ENCODE peak calls at places on chromosomes 5 and 9, in eight cellular contexts. I is ELR; T is neural crest cell; D is NCI-H345; A is CD8-positive, alpha-beta memory T cell; U is BJ; V is T-helper 1 cell; N is amniotic stem cell. M is an unnamed sample.

GRCh38 chr5:91151947-91152346 is 231.2 kb downstream of the ARRDC3 start:
- DNase-seq in U (no peak), A (no peak), N (peak; percentile 75), T (no peak), V (no peak), I (peak; percentile 68), D (no peak), M (peak; percentile 90)

GRCh38 chr9:109001275-109001676 is 12.0 kb downstream of the CTNNAL1 start:
- DNase-seq in T (no peak), D (no peak), V (no peak), A (no peak), N (no peak), U (peak; percentile 80), I (peak; percentile 97), M (peak; percentile 93)

GRCh38 chr9:12794024-12794799 is 19.4 kb downstream of the LURAP1L start:
- DNase-seq in A (no peak), N (no peak), V (no peak), I (no peak), D (no peak), U (no peak), T (no peak), M (peak; percentile 61)

GRCh38 chr5:3361811-3362605 is 233.6 kb upstream of the IRX1 start:
- DNase-seq in A (no peak), I (no peak), D (no peak), T (no peak), U (no peak), N (no peak), V (no peak), M (no peak)

GRCh38 chr5:176736271-176736965 is 73.9 kb upstream of the UNC5A start:
- DNase-seq in D (no peak), V (no peak), A (no peak), I (no peak), U (no peak), N (no peak), T (no peak), M (no peak)

GRCh38 chr5:1176473-1177391 is 24.7 kb upstream of the SLC6A19 start:
- DNase-seq in N (no peak), A (no peak), V (no peak), D (no peak), U (no peak), T (no peak), I (no peak), M (no peak)

GRCh38 chr5:154315196-154315595 is 124.7 kb downstream of the GALNT10 start:
- DNase-seq in V (no peak), D (no peak), N (no peak), T (no peak), I (no peak), A (no peak), U (no peak), M (no peak)

GRCh38 chr5:172708183-172708505 is 62.9 kb downstream of the DUSP1 start:
- DNase-seq in T (no peak), D (no peak), N (no peak), I (no peak), U (no peak), A (no peak), V (no peak), M (no peak)

GRCh38 chr9:70073756-70074155 is 30.1 kb downstream of the MAMDC2 start:
- DNase-seq in I (no peak), U (no peak), V (no peak), N (no peak), D (no peak), T (no peak), A (no peak), M (no peak)

GRCh38 chr9:7760014-7760415 is 39.6 kb downstream of the DMAC1 start:
- DNase-seq in A (no peak), D (no peak), V (no peak), T (no peak), U (no peak), I (no peak), N (no peak), M (no peak)

GRCh38 chr9:108551030-108551964 is 304.5 kb downstream of the ACTL7B start:
- DNase-seq in D (no peak), V (no peak), N (peak; percentile 84), A (no peak), I (peak; percentile 94), T (no peak), U (peak; percentile 65), M (peak; percentile 96)

GRCh38 chr9:137445930-137446431 is 4.8 kb upstream of the ENTPD8 start:
- DNase-seq in T (no peak), I (no peak), V (peak; percentile 3), N (no peak), A (no peak), U (no peak), D (peak; percentile 52), M (no peak)

GRCh38 chr9:133788819-133789733 is 50.9 kb upstream of the SARDH start:
- DNase-seq in D (no peak), N (no peak), V (no peak), U (no peak), A (no peak), T (no peak), I (no peak), M (no peak)

GRCh38 chr5:175745212-175745611 is 87.3 kb downstream of the HRH2 start:
- DNase-seq in U (no peak), I (no peak), T (no peak), N (no peak), D (no peak), V (no peak), A (no peak), M (no peak)

GRCh38 chr9:37178742-37179141 is 58.4 kb downstream of the ZCCHC7 start:
- DNase-seq in U (no peak), N (no peak), D (no peak), A (no peak), T (no peak), V (no peak), I (no peak), M (no peak)

GRCh38 chr9:136742640-136743391 is at the start of gene LCN10:
- DNase-seq in N (no peak), U (no peak), A (no peak), T (no peak), D (no peak), V (no peak), I (no peak), M (no peak)

GRCh38 chr9:131654857-131655577 is 84.9 kb downstream of the RAPGEF1 start:
- DNase-seq in D (no peak), A (no peak), T (no peak), U (no peak), N (no peak), I (no peak), V (no peak), M (no peak)